ENCODE peak calls at places on chromosomes 13 and 19, in ten cellular contexts. N, J, Y, E, R, K, H, G, C and A are unnamed samples.

GRCh38 chr19:7748756-7749155 is 1.4 kb upstream of the CD209 start:
- DNase-seq in G (no peak), J (no peak), C (no peak), R (peak; percentile 16), E (no peak), H (no peak), Y (peak; percentile 25), N (no peak), K (peak; percentile 30), A (no peak)

GRCh38 chr13:33351324-33351723 is 65.8 kb upstream of the STARD13 start:
- DNase-seq in C (no peak), R (peak; percentile 69), E (no peak), G (no peak), N (peak; percentile 36), Y (no peak), H (no peak), J (no peak), K (peak; percentile 28), A (no peak)

GRCh38 chr13:76004411-76004810 is 368.3 kb downstream of the LMO7 start:
- DNase-seq in C (no peak), Y (no peak), H (no peak), J (no peak), K (no peak), G (no peak), R (no peak), E (no peak), N (no peak), A (no peak)

GRCh38 chr19:6667114-6667627 is 2.8 kb downstream of the TNFSF14 start:
- DNase-seq in K (no peak), G (no peak), C (no peak), Y (no peak), R (no peak), N (no peak), E (no peak), H (no peak), J (no peak), A (no peak)

GRCh38 chr13:83877901-83878300 is 4.4 kb downstream of the SLITRK1 start:
- DNase-seq in H (no peak), E (no peak), G (no peak), N (no peak), C (no peak), J (no peak), R (no peak), Y (no peak), K (no peak), A (no peak)

GRCh38 chr19:46766569-46767317 is 20.5 kb upstream of the STRN4 start:
- DNase-seq in N (no peak), C (peak; percentile 58), R (peak; percentile 47), H (no peak), G (no peak), Y (no peak), K (peak; percentile 57), J (no peak), E (no peak), A (peak; percentile 37)

GRCh38 chr13:73913043-73913740 is 221.0 kb downstream of the KLF12 start:
- DNase-seq in J (no peak), E (no peak), R (peak; percentile 54), G (no peak), C (no peak), K (no peak), N (no peak), H (no peak), Y (no peak), A (no peak)

GRCh38 chr13:90690458-90691063 is 656.9 kb upstream of the MIR17HG start:
- DNase-seq in C (no peak), N (no peak), G (no peak), H (no peak), R (peak; percentile 94), K (peak; percentile 3), J (no peak), E (no peak), Y (no peak), A (no peak)

GRCh38 chr13:23695711-23696512 is 125.7 kb downstream of the TNFRSF19 start:
- DNase-seq in H (no peak), J (no peak), K (no peak), C (no peak), G (no peak), N (peak; percentile 37), E (no peak), Y (no peak), R (peak; percentile 33), A (peak; percentile 51)

GRCh38 chr19:18150776-18151624 is 2.0 kb upstream of the PIK3R2 start:
- DNase-seq in C (no peak), G (no peak), K (peak; percentile 46), R (no peak), J (no peak), Y (no peak), H (no peak), E (no peak), N (no peak), A (no peak)

GRCh38 chr13:50589139-50589538 is 254.4 kb downstream of the DLEU7 start:
- DNase-seq in H (no peak), K (no peak), N (no peak), C (no peak), R (peak; percentile 72), Y (no peak), G (no peak), E (no peak), J (no peak), A (no peak)

GRCh38 chr13:93397619-93398018 is 171.0 kb downstream of the GPC6 start:
- DNase-seq in C (no peak), H (no peak), N (no peak), E (no peak), J (no peak), K (no peak), G (no peak), R (no peak), Y (no peak), A (no peak)

GRCh38 chr19:55341191-55342043 is 1.7 kb downstream of the KMT5C start:
- DNase-seq in E (no peak), C (peak; percentile 77), N (peak; percentile 78), G (peak; percentile 87), K (peak; percentile 79), J (peak; percentile 93), H (peak; percentile 81), R (peak; percentile 73), Y (peak; percentile 61), A (peak; percentile 76)

DNA sequence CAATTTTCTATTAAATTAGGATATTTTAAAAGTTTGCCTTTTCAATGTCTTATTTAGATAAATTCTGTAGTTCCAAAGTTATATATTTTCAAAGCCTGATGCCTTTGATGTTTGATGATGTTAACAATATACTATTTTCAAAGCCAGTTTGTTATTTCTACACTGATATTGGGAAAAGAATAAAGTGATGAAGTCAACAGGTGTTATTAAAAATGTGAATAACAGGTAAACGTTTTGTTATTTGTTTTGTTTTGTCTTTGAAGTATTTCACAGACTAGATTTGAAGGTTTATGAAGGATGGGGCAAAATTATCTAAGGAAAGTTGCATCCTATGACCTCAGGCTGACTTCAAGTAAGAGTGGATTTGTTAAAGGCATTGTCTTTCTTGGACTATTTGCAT is 33.1 kb upstream of the ZNF420 start:
- DNase-seq in Y (no peak), J (no peak), G (no peak), R (no peak), H (no peak), N (no peak), C (no peak), E (no peak), K (no peak), A (no peak)
- H3K9me3 ChIP-seq in Y (peaks cover 74% of the 10 kb centered on the region), J (peaks cover 79% of the 10 kb centered on the region), G (no peaks in the 10 kb centered on the region), R (no peaks in the 10 kb centered on the region), H (peaks cover 25% of the 10 kb centered on the region), N (no peaks in the 10 kb centered on the region), C (peaks cover 61% of the 10 kb centered on the region), E (peaks cover 48% of the 10 kb centered on the region), K (peaks cover 9% of the 10 kb centered on the region), A (peaks cover 25% of the 10 kb centered on the region)

DNA sequence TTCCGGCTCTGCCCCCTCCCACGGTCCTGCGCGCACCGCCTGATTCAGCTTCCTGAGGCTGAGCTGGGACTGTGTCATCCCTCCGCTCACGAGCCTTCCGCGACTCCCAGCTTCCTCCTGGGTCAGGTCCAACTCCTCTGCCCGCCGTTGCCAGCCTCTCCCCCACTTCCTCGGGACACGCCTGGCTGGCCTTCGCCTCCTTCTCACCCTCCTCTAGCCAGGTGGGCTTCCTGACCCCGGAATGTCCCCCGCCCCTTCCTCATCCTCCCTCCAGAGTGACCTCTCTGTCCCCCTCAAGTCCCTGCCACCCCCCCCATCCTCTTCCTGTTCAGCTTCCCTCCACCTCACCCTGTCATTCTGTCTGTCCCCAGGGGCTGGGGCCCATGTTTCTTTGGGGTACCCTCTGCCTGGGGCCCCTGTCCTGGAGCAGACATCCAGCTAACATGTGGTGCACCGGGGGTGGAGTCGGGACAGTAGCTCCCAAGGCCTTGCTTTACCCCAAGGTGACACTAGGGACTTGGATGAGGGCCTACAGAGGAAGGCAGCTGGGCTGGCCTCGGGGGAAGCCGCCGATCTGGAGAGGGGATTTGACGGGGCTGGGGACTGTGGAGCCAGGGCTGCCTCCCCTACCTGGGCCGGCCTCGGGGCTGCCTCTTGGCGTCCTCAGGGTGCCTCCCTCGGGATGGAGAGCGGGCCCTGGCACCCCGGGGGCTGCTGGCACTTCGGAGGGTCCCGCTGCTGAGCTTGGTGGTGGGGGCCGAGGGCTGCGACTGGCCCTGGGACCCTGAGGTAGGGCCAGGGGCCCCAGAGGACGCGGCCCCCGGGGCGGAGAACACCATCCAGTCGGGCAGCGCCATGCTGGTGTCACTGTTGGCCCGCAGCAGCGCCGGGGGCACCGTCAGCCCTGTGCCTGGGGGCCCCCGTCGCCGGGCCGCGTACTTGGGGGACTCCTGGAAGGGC is 16.5 kb downstream of the SHANK1 start:
- DNase-seq in E (no peak), N (no peak), R (peak; percentile 18), J (no peak), H (no peak), C (no peak), K (no peak), G (peak; percentile 63), Y (no peak), A (no peak)
- H3K4me3 ChIP-seq in E (no peak overlapping the region), N (no peak overlapping the region), R (no peak overlapping the region), J (no peak overlapping the region), H (no peak overlapping the region), C (no peak overlapping the region), K (no peak overlapping the region), G (no peak overlapping the region), Y (no peak overlapping the region), A (no peak overlapping the region)

DNA sequence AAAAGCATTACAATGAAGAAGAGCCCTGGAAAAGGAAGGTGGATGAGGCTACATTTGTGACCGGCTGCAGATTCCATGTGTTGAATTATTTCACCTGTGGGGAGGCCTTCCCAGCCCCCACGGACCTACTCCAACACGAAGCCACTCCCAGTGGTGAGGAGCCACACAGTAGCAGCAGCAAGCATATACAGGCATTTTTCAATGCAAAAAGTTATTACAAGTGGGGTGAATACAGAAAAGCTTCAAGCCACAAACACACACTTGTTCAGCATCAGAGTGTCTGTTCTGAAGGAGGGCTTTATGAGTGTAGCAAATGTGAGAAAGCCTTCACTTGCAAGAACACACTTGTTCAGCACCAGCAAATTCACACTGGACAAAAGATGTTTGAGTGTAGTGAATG is 5.0 kb downstream of the ZNF551 start:
- DNase-seq in R (no peak), H (no peak), C (no peak), J (no peak), N (no peak), Y (no peak), G (no peak), K (no peak), E (no peak), A (no peak)
- H3K9me3 ChIP-seq in R (no peaks in the 10 kb centered on the region), H (peaks cover 59% of the 10 kb centered on the region), C (peaks cover 94% of the 10 kb centered on the region), J (peaks cover 98% of the 10 kb centered on the region), N (peaks cover 72% of the 10 kb centered on the region), Y (peaks cover 89% of the 10 kb centered on the region), G (peaks cover 2% of the 10 kb centered on the region), K (peaks cover 56% of the 10 kb centered on the region), E (peaks cover 89% of the 10 kb centered on the region), A (peaks cover 83% of the 10 kb centered on the region)

DNA sequence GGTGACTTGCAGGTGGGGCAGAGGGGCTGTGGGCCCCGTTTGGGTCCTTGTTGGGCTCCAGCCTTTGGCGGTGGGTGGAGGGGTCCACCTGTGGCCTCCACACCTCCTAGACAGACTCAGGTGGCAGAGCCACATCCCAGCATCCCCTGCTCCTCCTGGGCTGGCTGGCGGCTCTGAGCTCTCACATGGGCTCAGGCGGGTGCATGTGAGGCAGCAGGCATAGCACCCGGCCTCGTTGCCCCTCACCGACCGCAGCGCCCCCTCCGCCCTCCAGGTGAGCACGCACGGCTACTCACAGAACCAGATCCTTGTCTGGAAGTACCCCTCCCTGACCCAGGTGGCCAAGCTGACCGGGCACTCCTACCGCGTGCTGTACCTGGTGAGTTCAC is 6.0 kb upstream of the TEKTIP1 start:
- DNase-seq in G (peak; percentile 62), Y (no peak), K (no peak), C (no peak), R (no peak), E (no peak), N (no peak), J (no peak), H (no peak), A (no peak)
- H3K4me3 ChIP-seq in G (no peak overlapping the region), Y (no peak overlapping the region), K (no peak overlapping the region), C (no peak overlapping the region), R (no peak overlapping the region), E (no peak overlapping the region), N (no peak overlapping the region), J (no peak overlapping the region), H (no peak overlapping the region), A (no peak overlapping the region)